ENCODE peak calls at places on chromosomes 5 and 9, in nine cellular contexts. P is mesenchymal stem cell, V is occipital lobe, U is astrocyte, G is nephron progenitor cell, W is hippocampal formation, K is M059J, X is NCI-H1092, A is G401. H is an unnamed sample.

GRCh38 chr5:1638658-1639400 is 115.1 kb upstream of the LPCAT1 start:
- DNase-seq in P (no peak), V (no peak), U (no peak), G (no peak), W (no peak), K (no peak), X (no peak), A (no peak), H (no peak)

GRCh38 chr5:157046041-157046440 is 12.9 kb downstream of the HAVCR1 start:
- DNase-seq in P (peak; percentile 30), V (peak; percentile 33), U (peak; percentile 16), G (no peak), W (no peak), K (peak; percentile 87), X (no peak), A (peak; percentile 87), H (peak; percentile 100)

GRCh38 chr5:59661939-59662615 is 231.4 kb downstream of the PDE4D start:
- DNase-seq in P (peak; percentile 47), V (no peak), U (peak; percentile 70), G (no peak), W (no peak), K (peak; percentile 80), X (no peak), A (no peak), H (peak; percentile 77)

GRCh38 chr9:112711050-112711689 is 6.7 kb downstream of the INIP start:
- DNase-seq in P (peak; percentile 60), V (no peak), U (peak; percentile 18), G (no peak), W (no peak), K (peak; percentile 44), X (no peak), A (peak; percentile 57), H (peak; percentile 48)

GRCh38 chr5:110413856-110414255 is 312.6 kb downstream of the TMEM232 start:
- DNase-seq in P (peak; percentile 51), V (no peak), U (peak; percentile 83), G (no peak), W (no peak), K (no peak), X (no peak), A (no peak), H (peak; percentile 6)

GRCh38 chr9:106799146-106799545 is 63.8 kb upstream of the ZNF462 start:
- DNase-seq in P (peak; percentile 60), V (no peak), U (peak; percentile 89), G (no peak), W (no peak), K (peak; percentile 77), X (no peak), A (no peak), H (peak; percentile 97)

GRCh38 chr5:142167458-142167857 is 58.9 kb downstream of the NDFIP1 start:
- DNase-seq in P (no peak), V (no peak), U (no peak), G (no peak), W (no peak), K (no peak), X (no peak), A (no peak), H (no peak)

GRCh38 chr9:109020113-109020512 is 6.8 kb upstream of the CTNNAL1 start:
- DNase-seq in P (no peak), V (no peak), U (no peak), G (no peak), W (no peak), K (no peak), X (no peak), A (no peak), H (no peak)

GRCh38 chr9:96523429-96523828 is 73.5 kb downstream of the HABP4 start:
- DNase-seq in P (no peak), V (no peak), U (peak; percentile 23), G (no peak), W (no peak), K (no peak), X (no peak), A (no peak), H (no peak)

GRCh38 chr5:134008257-134008749 is 3.5 kb upstream of the VDAC1 start:
- DNase-seq in P (no peak), V (no peak), U (no peak), G (no peak), W (no peak), K (no peak), X (no peak), A (no peak), H (no peak)

H was measured in renal cortical epithelial cell.